ENCODE peak calls at places on chromosome 3, in four cellular contexts. V is left ventricle myocardium inferior, U is kidney epithelial cell, D is heart left ventricle. L is an unnamed sample.
A peak's percentile ranks its signal among the peaks of the same experiment; 100 is the strongest.

GRCh38 chr3:185733980-185734724 is 90.7 kb downstream of the IGF2BP2 start:
- DNase-seq in V (no peak), U (peak; percentile 61), D (peak; percentile 32), L (peak; percentile 62)

GRCh38 chr3:150384517-150385212 is 23.4 kb upstream of the TSC22D2 start:
- DNase-seq in V (no peak), U (peak; percentile 37), D (peak; percentile 45), L (no peak)

GRCh38 chr3:64518950-64519349 is 168.8 kb downstream of the ADAMTS9 start:
- DNase-seq in V (no peak), U (no peak), D (no peak), L (no peak)

GRCh38 chr3:42340466-42340865 is 69.9 kb downstream of the LYZL4 start:
- DNase-seq in V (no peak), U (no peak), D (no peak), L (no peak)

GRCh38 chr3:195030791-195031321 is 240.1 kb downstream of the XXYLT1 start:
- DNase-seq in V (no peak), U (no peak), D (no peak), L (no peak)

GRCh38 chr3:192223815-192224214 is 503.5 kb downstream of the FGF12 start:
- DNase-seq in V (no peak), U (no peak), D (no peak), L (no peak)

GRCh38 chr3:101243285-101244211 is 76.8 kb downstream of the IMPG2 start:
- DNase-seq in V (no peak), U (no peak), D (no peak), L (no peak)

GRCh38 chr3:95408464-95408862 is 1345.6 kb downstream of the NSUN3 start:
- DNase-seq in V (no peak), U (no peak), D (no peak), L (no peak)

GRCh38 chr3:184549793-184550585 is 11.6 kb upstream of the EPHB3 start:
- DNase-seq in V (no peak), U (peak; percentile 9), D (no peak), L (no peak)

GRCh38 chr3:147816770-147817169 is 407.6 kb downstream of the ZIC1 start:
- DNase-seq in V (peak; percentile 42), U (no peak), D (peak; percentile 47), L (no peak)

GRCh38 chr3:187020376-187020775 is 90.0 kb downstream of the ST6GAL1 start:
- DNase-seq in V (no peak), U (no peak), D (no peak), L (no peak)

GRCh38 chr3:116148881-116149530 is 296.3 kb downstream of the LSAMP start:
- DNase-seq in V (no peak), U (peak; percentile 60), D (no peak), L (no peak)

GRCh38 chr3:161475905-161476304 is 20.7 kb upstream of the OTOL1 start:
- DNase-seq in V (no peak), U (no peak), D (no peak), L (peak; percentile 10)

GRCh38 chr3:71398157-71398836 is 185.2 kb downstream of the FOXP1 start:
- DNase-seq in V (no peak), U (no peak), D (no peak), L (no peak)

GRCh38 chr3:195766671-195767070 is 45.1 kb downstream of the MUC4 start:
- DNase-seq in V (no peak), U (no peak), D (no peak), L (no peak)

GRCh38 chr3:171797265-171797679 is 13.0 kb downstream of the PLD1 start:
- DNase-seq in V (no peak), U (no peak), D (no peak), L (no peak)

GRCh38 chr3:171566803-171567422 is 106.7 kb upstream of the TNIK start:
- DNase-seq in V (no peak), U (no peak), D (no peak), L (no peak)

GRCh38 chr3:11953778-11954177 is 50.4 kb upstream of the SYN2 start:
- DNase-seq in V (no peak), U (no peak), D (no peak), L (no peak)

GRCh38 chr3:114214542-114215341 is 22.6 kb downstream of the ZNF80 start:
- DNase-seq in V (no peak), U (no peak), D (no peak), L (no peak)

GRCh38 chr3:16181361-16181760 is 6.9 kb downstream of the GALNT15 start:
- DNase-seq in V (peak; percentile 50), U (no peak), D (peak; percentile 52), L (no peak)

GRCh38 chr3:172332256-172333041 is 115.8 kb downstream of the GHSR start:
- DNase-seq in V (peak; percentile 37), U (no peak), D (peak; percentile 56), L (no peak)

GRCh38 chr3:176699307-176699706 is 498.0 kb downstream of the TBL1XR1 start:
- DNase-seq in V (no peak), U (no peak), D (no peak), L (no peak)
- H3K4me3 ChIP-seq in V (no peak overlapping the region), U (no peak overlapping the region), D (no peak overlapping the region), L (no peak overlapping the region)

GRCh38 chr3:52388933-52389332 is 56.0 kb downstream of the SEMA3G start:
- DNase-seq in V (no peak), U (no peak), D (no peak), L (no peak)
- TF ChIP-seq CTCF in V (no peak), U (no peak), D (no peak), L (no peak)

DNA sequence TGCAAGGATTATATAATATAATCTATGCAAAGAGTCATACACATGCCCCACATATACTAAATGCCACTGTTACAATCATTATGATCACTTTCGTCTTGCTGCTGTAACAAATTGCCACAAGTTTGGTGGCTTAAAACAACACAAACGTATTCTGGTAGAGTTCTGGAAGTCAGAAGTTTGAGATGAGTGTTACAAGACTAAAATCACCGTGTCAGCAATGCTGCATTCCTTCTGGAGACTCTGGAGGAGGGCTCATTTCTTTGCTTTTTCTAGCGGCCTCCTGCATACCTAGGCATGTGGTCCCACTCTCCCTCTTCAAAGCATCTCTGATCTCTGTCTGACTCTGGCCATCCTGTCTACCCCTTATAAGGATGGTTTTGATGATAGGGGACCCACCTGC is 1.4 kb upstream of the CCDC174 start:
- DNase-seq in V (no peak), U (no peak), D (no peak), L (no peak)
- H3K4me3 ChIP-seq in V (no peak overlapping the region), U (no peak overlapping the region), D (no peak overlapping the region), L (no peak overlapping the region)

GRCh38 chr3:38163117-38163870 is 2.0 kb upstream of the OXSR1 start:
- DNase-seq in V (no peak), U (no peak), D (no peak), L (no peak)
- TF ChIP-seq CTCF in V (no peak), U (peak; percentile 12), D (no peak), L (peak; percentile 23)

DNA sequence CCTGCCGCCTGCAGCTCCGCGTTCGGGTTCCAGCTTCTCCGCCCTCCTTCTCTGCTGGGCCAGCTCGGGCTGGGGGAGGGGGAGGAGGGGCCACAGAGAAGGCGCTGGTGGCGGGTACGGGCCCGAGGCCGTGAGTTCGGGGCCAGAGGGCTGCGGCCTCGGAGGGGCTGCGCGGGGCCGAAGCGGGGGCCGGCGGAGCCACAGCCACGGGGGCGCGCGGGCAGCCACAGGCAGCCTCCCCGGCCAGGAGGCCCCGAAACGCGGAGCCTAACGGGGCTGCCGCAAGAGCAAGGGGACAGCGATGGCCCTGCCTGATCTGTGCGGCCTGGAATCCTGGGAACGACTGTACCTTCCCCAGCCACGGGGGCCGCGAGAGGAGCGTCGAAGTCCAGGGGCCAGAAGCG is 8.6 kb upstream of the FRG2C start:
- DNase-seq in V (no peak), U (no peak), D (no peak), L (no peak)
- H3K4me3 ChIP-seq in V (peak overlapping the region; percentile 35), U (no peak overlapping the region), D (no peak overlapping the region), L (no peak overlapping the region)

L was measured in retinal pigment epithelial cell.